ENCODE peak calls at places on chromosome 12, in nine cellular contexts. N is uterus, K is SW480, U is GM03348, Z is NB4, T is GDM1, O is ureter, P is dorsolateral prefrontal cortex, Q is GM04504. B is an unnamed sample.

GRCh38 chr12:26120561-26121274 is 4.1 kb downstream of the BHLHE41 start:
- DNase-seq in K (no peak), U (no peak), P (no peak), O (no peak), T (no peak), Z (no peak), N (no peak), Q (no peak), B (no peak)

GRCh38 chr12:115648463-115648862 is 629.0 kb downstream of the MED13L start:
- DNase-seq in O (no peak), T (no peak), U (no peak), Z (no peak), Q (no peak), N (no peak), K (no peak), P (no peak), B (no peak)

GRCh38 chr12:68932701-68933563 is at the start of gene CPM:
- DNase-seq in N (peak; percentile 31), Z (peak; percentile 66), O (peak; percentile 55), U (peak; percentile 93), K (peak; percentile 52), P (peak; percentile 84), Q (no peak), T (no peak), B (no peak)

GRCh38 chr12:93176610-93177126 is 201.1 kb upstream of the NUDT4 start:
- DNase-seq in Z (no peak), U (no peak), O (no peak), P (no peak), K (no peak), Q (no peak), N (no peak), T (no peak), B (no peak)

GRCh38 chr12:19574606-19575005 is 135.3 kb downstream of the AEBP2 start:
- DNase-seq in N (no peak), Q (no peak), T (no peak), P (no peak), O (no peak), U (no peak), K (no peak), Z (peak; percentile 43), B (no peak)

GRCh38 chr12:91074851-91075250 is 17.0 kb upstream of the KERA start:
- DNase-seq in O (no peak), T (no peak), U (no peak), K (no peak), Z (no peak), N (no peak), P (no peak), Q (no peak), B (no peak)

GRCh38 chr12:28855761-28856160 is 293.3 kb upstream of the FAR2 start:
- DNase-seq in U (no peak), Q (no peak), K (no peak), N (no peak), O (no peak), P (no peak), Z (no peak), T (no peak), B (no peak)

GRCh38 chr12:100251917-100252316 is 15.0 kb downstream of the DEPDC4 start:
- DNase-seq in Z (no peak), T (no peak), P (no peak), N (no peak), U (no peak), O (no peak), Q (no peak), K (no peak), B (no peak)

GRCh38 chr12:82800185-82800584 is 113.5 kb downstream of the TMTC2 start:
- DNase-seq in N (no peak), O (no peak), P (no peak), Q (no peak), Z (no peak), T (no peak), K (no peak), U (no peak), B (no peak)

GRCh38 chr12:53255993-53256392 is 12.1 kb upstream of the ESPL1 start:
- DNase-seq in K (no peak), U (no peak), O (no peak), Q (no peak), T (peak; percentile 34), Z (peak; percentile 86), N (no peak), P (no peak), B (no peak)

GRCh38 chr12:578743-579449 is 84.3 kb downstream of the NINJ2 start:
- DNase-seq in U (no peak), Z (no peak), N (no peak), Q (no peak), T (no peak), O (no peak), P (peak; percentile 21), K (no peak), B (no peak)

GRCh38 chr12:78194448-78194847 is 363.8 kb downstream of the NAV3 start:
- DNase-seq in U (peak; percentile 72), K (no peak), N (no peak), O (no peak), Z (no peak), P (no peak), Q (peak; percentile 87), T (no peak), B (peak; percentile 85)